ENCODE peak calls at places on chromosomes 16 and 17, in eight cellular contexts. One of them, this sample, is unnamed.

GRCh38 chr16:84198401-84198800 is 7.4 kb downstream of the ADAD2 start:
- DNase-seq in T-helper 2 cell: no peak
- DNase-seq in NCI-H1930: no peak
- DNase-seq in NCI-H1092: no peak
- DNase-seq in anterior cingulate cortex: no peak
- DNase-seq in stimulated activated CD8-positive, alpha-beta memory T cell treated with anti-CD3 and anti-CD28 coated beads, Interleukin-15, amount 100 ng/mL, for 1 hour: no peak
- DNase-seq in tibial artery: no peak
- DNase-seq in aorta: no peak
- DNase-seq in this sample: no peak

GRCh38 chr16:56305956-56306565 is 114.8 kb downstream of the GNAO1 start:
- DNase-seq in T-helper 2 cell: no peak
- DNase-seq in NCI-H1930: no peak
- DNase-seq in NCI-H1092: no peak
- DNase-seq in anterior cingulate cortex: no peak
- DNase-seq in stimulated activated CD8-positive, alpha-beta memory T cell treated with anti-CD3 and anti-CD28 coated beads, Interleukin-15, amount 100 ng/mL, for 1 hour: no peak
- DNase-seq in tibial artery: no peak
- DNase-seq in aorta: no peak
- DNase-seq in this sample: no peak

GRCh38 chr17:74373838-74374606 is 6.7 kb downstream of the GPR142 start:
- DNase-seq in T-helper 2 cell: no peak
- DNase-seq in NCI-H1930: no peak
- DNase-seq in NCI-H1092: peak; percentile 64
- DNase-seq in anterior cingulate cortex: peak; percentile 13
- DNase-seq in stimulated activated CD8-positive, alpha-beta memory T cell treated with anti-CD3 and anti-CD28 coated beads, Interleukin-15, amount 100 ng/mL, for 1 hour: no peak
- DNase-seq in tibial artery: no peak
- DNase-seq in aorta: no peak
- DNase-seq in this sample: no peak

GRCh38 chr17:55624789-55625433 is 97.8 kb downstream of the TMEM100 start:
- DNase-seq in T-helper 2 cell: no peak
- DNase-seq in NCI-H1930: no peak
- DNase-seq in NCI-H1092: no peak
- DNase-seq in anterior cingulate cortex: no peak
- DNase-seq in stimulated activated CD8-positive, alpha-beta memory T cell treated with anti-CD3 and anti-CD28 coated beads, Interleukin-15, amount 100 ng/mL, for 1 hour: no peak
- DNase-seq in tibial artery: no peak
- DNase-seq in aorta: no peak
- DNase-seq in this sample: no peak

GRCh38 chr16:83923581-83924365 is 24.9 kb downstream of the MLYCD start:
- DNase-seq in T-helper 2 cell: no peak
- DNase-seq in NCI-H1930: no peak
- DNase-seq in NCI-H1092: no peak
- DNase-seq in anterior cingulate cortex: no peak
- DNase-seq in stimulated activated CD8-positive, alpha-beta memory T cell treated with anti-CD3 and anti-CD28 coated beads, Interleukin-15, amount 100 ng/mL, for 1 hour: no peak
- DNase-seq in tibial artery: no peak
- DNase-seq in aorta: no peak
- DNase-seq in this sample: no peak

GRCh38 chr16:21265104-21265825 is 12.8 kb downstream of the CRYM start:
- DNase-seq in T-helper 2 cell: no peak
- DNase-seq in NCI-H1930: no peak
- DNase-seq in NCI-H1092: no peak
- DNase-seq in anterior cingulate cortex: no peak
- DNase-seq in stimulated activated CD8-positive, alpha-beta memory T cell treated with anti-CD3 and anti-CD28 coated beads, Interleukin-15, amount 100 ng/mL, for 1 hour: no peak
- DNase-seq in tibial artery: no peak
- DNase-seq in aorta: no peak
- DNase-seq in this sample: no peak

GRCh38 chr16:68470461-68471150 is 22.3 kb upstream of the SMPD3 start:
- DNase-seq in T-helper 2 cell: no peak
- DNase-seq in NCI-H1930: no peak
- DNase-seq in NCI-H1092: no peak
- DNase-seq in anterior cingulate cortex: no peak
- DNase-seq in stimulated activated CD8-positive, alpha-beta memory T cell treated with anti-CD3 and anti-CD28 coated beads, Interleukin-15, amount 100 ng/mL, for 1 hour: no peak
- DNase-seq in tibial artery: peak; percentile 54
- DNase-seq in aorta: no peak
- DNase-seq in this sample: peak; percentile 51

GRCh38 chr16:55491691-55492090 is 12.7 kb downstream of the MMP2 start:
- DNase-seq in T-helper 2 cell: no peak
- DNase-seq in NCI-H1930: no peak
- DNase-seq in NCI-H1092: no peak
- DNase-seq in anterior cingulate cortex: no peak
- DNase-seq in stimulated activated CD8-positive, alpha-beta memory T cell treated with anti-CD3 and anti-CD28 coated beads, Interleukin-15, amount 100 ng/mL, for 1 hour: no peak
- DNase-seq in tibial artery: peak; percentile 38
- DNase-seq in aorta: no peak
- DNase-seq in this sample: no peak

GRCh38 chr17:8609910-8610309 is 20.6 kb downstream of the MYH10 start:
- DNase-seq in T-helper 2 cell: no peak
- DNase-seq in NCI-H1930: no peak
- DNase-seq in NCI-H1092: no peak
- DNase-seq in anterior cingulate cortex: no peak
- DNase-seq in stimulated activated CD8-positive, alpha-beta memory T cell treated with anti-CD3 and anti-CD28 coated beads, Interleukin-15, amount 100 ng/mL, for 1 hour: no peak
- DNase-seq in tibial artery: no peak
- DNase-seq in aorta: no peak
- DNase-seq in this sample: no peak

GRCh38 chr16:68790944-68791343 is 52.4 kb upstream of the TANGO6 start:
- DNase-seq in T-helper 2 cell: no peak
- DNase-seq in NCI-H1930: no peak
- DNase-seq in NCI-H1092: no peak
- DNase-seq in anterior cingulate cortex: no peak
- DNase-seq in stimulated activated CD8-positive, alpha-beta memory T cell treated with anti-CD3 and anti-CD28 coated beads, Interleukin-15, amount 100 ng/mL, for 1 hour: no peak
- DNase-seq in tibial artery: no peak
- DNase-seq in aorta: no peak
- DNase-seq in this sample: no peak

GRCh38 chr16:72278301-72278700 is 106.3 kb upstream of the PMFBP1 start:
- DNase-seq in T-helper 2 cell: no peak
- DNase-seq in NCI-H1930: no peak
- DNase-seq in NCI-H1092: no peak
- DNase-seq in anterior cingulate cortex: no peak
- DNase-seq in stimulated activated CD8-positive, alpha-beta memory T cell treated with anti-CD3 and anti-CD28 coated beads, Interleukin-15, amount 100 ng/mL, for 1 hour: no peak
- DNase-seq in tibial artery: no peak
- DNase-seq in aorta: no peak
- DNase-seq in this sample: no peak

GRCh38 chr16:56120447-56121155 is 70.7 kb upstream of the GNAO1 start:
- DNase-seq in T-helper 2 cell: no peak
- DNase-seq in NCI-H1930: no peak
- DNase-seq in NCI-H1092: no peak
- DNase-seq in anterior cingulate cortex: no peak
- DNase-seq in stimulated activated CD8-positive, alpha-beta memory T cell treated with anti-CD3 and anti-CD28 coated beads, Interleukin-15, amount 100 ng/mL, for 1 hour: no peak
- DNase-seq in tibial artery: no peak
- DNase-seq in aorta: no peak
- DNase-seq in this sample: no peak

GRCh38 chr16:68997564-68997963 is 107.9 kb upstream of the HAS3 start:
- DNase-seq in T-helper 2 cell: no peak
- DNase-seq in NCI-H1930: no peak
- DNase-seq in NCI-H1092: no peak
- DNase-seq in anterior cingulate cortex: no peak
- DNase-seq in stimulated activated CD8-positive, alpha-beta memory T cell treated with anti-CD3 and anti-CD28 coated beads, Interleukin-15, amount 100 ng/mL, for 1 hour: no peak
- DNase-seq in tibial artery: no peak
- DNase-seq in aorta: no peak
- DNase-seq in this sample: no peak

GRCh38 chr16:79988721-79989220 is 388.2 kb upstream of the MAF start:
- DNase-seq in T-helper 2 cell: no peak
- DNase-seq in NCI-H1930: no peak
- DNase-seq in NCI-H1092: no peak
- DNase-seq in anterior cingulate cortex: no peak
- DNase-seq in stimulated activated CD8-positive, alpha-beta memory T cell treated with anti-CD3 and anti-CD28 coated beads, Interleukin-15, amount 100 ng/mL, for 1 hour: no peak
- DNase-seq in tibial artery: no peak
- DNase-seq in aorta: no peak
- DNase-seq in this sample: no peak

GRCh38 chr16:69131167-69131748 is 1.1 kb downstream of the CHTF8 start:
- DNase-seq in T-helper 2 cell: no peak
- DNase-seq in NCI-H1930: no peak
- DNase-seq in NCI-H1092: no peak
- DNase-seq in anterior cingulate cortex: no peak
- DNase-seq in stimulated activated CD8-positive, alpha-beta memory T cell treated with anti-CD3 and anti-CD28 coated beads, Interleukin-15, amount 100 ng/mL, for 1 hour: no peak
- DNase-seq in tibial artery: no peak
- DNase-seq in aorta: peak; percentile 6
- DNase-seq in this sample: no peak

GRCh38 chr16:27228621-27229501 is 25.5 kb downstream of the KDM8 start:
- DNase-seq in T-helper 2 cell: no peak
- DNase-seq in NCI-H1930: no peak
- DNase-seq in NCI-H1092: no peak
- DNase-seq in anterior cingulate cortex: no peak
- DNase-seq in stimulated activated CD8-positive, alpha-beta memory T cell treated with anti-CD3 and anti-CD28 coated beads, Interleukin-15, amount 100 ng/mL, for 1 hour: no peak
- DNase-seq in tibial artery: no peak
- DNase-seq in aorta: peak; percentile 62
- DNase-seq in this sample: no peak

GRCh38 chr17:81063488-81064093 is 28.6 kb downstream of the BAIAP2 start:
- DNase-seq in T-helper 2 cell: no peak
- DNase-seq in NCI-H1930: no peak
- DNase-seq in NCI-H1092: no peak
- DNase-seq in anterior cingulate cortex: no peak
- DNase-seq in stimulated activated CD8-positive, alpha-beta memory T cell treated with anti-CD3 and anti-CD28 coated beads, Interleukin-15, amount 100 ng/mL, for 1 hour: no peak
- DNase-seq in tibial artery: no peak
- DNase-seq in aorta: no peak
- DNase-seq in this sample: no peak